ENCODE peak calls at places on chromosomes 7 and 10, in five cellular contexts. M, V, U, G and Y are unnamed samples.

GRCh38 chr10:50807851-50808776 is 68.4 kb downstream of the ASAH2B start:
- DNase-seq in M (no peak), V (no peak), U (no peak), G (peak; percentile 13), Y (no peak)

GRCh38 chr10:110399163-110400094 is 94.7 kb upstream of the SMNDC1 start:
- DNase-seq in M (no peak), V (no peak), U (no peak), G (no peak), Y (peak; percentile 87)

GRCh38 chr7:11212816-11213215 is 239.1 kb downstream of the PHF14 start:
- DNase-seq in M (no peak), V (no peak), U (no peak), G (no peak), Y (no peak)

GRCh38 chr10:95201736-95202135 is 7.7 kb downstream of the ACSM6 start:
- DNase-seq in M (no peak), V (no peak), U (no peak), G (no peak), Y (peak; percentile 49)

GRCh38 chr10:36494386-36494785 is 631.0 kb upstream of the ANKRD30A start:
- DNase-seq in M (no peak), V (no peak), U (no peak), G (no peak), Y (peak; percentile 48)

GRCh38 chr7:128940494-128941322 is 3.0 kb downstream of the IRF5 start:
- DNase-seq in M (no peak), V (peak; percentile 66), U (peak; percentile 30), G (no peak), Y (peak; percentile 41)

GRCh38 chr7:81036871-81037270 is 118.0 kb upstream of the SEMA3C start:
- DNase-seq in M (no peak), V (no peak), U (no peak), G (no peak), Y (no peak)

GRCh38 chr10:112607506-112607905 is 160.5 kb downstream of the VTI1A start:
- DNase-seq in M (no peak), V (no peak), U (no peak), G (no peak), Y (no peak)

GRCh38 chr7:7675686-7676085 is 35.1 kb downstream of the UMAD1 start:
- DNase-seq in M (no peak), V (no peak), U (no peak), G (no peak), Y (no peak)

GRCh38 chr7:51376420-51377092 is 59.9 kb upstream of the COBL start:
- DNase-seq in M (no peak), V (no peak), U (no peak), G (no peak), Y (no peak)

GRCh38 chr10:132698211-132698751 is 87.7 kb downstream of the NKX6-2 start:
- DNase-seq in M (no peak), V (peak; percentile 7), U (no peak), G (no peak), Y (no peak)

GRCh38 chr7:41967156-41967555 is 264.3 kb upstream of the INHBA start:
- DNase-seq in M (no peak), V (no peak), U (no peak), G (no peak), Y (no peak)

GRCh38 chr7:68020102-68020501 is 1023.5 kb downstream of the TYW1 start:
- DNase-seq in M (no peak), V (no peak), U (no peak), G (no peak), Y (no peak)

GRCh38 chr10:117945651-117946050 is 101.1 kb downstream of the RAB11FIP2 start:
- DNase-seq in M (no peak), V (no peak), U (no peak), G (no peak), Y (no peak)
- H3K27ac ChIP-seq in M (no peak overlapping the region), V (no peak overlapping the region), U (no peak overlapping the region), G (no peak overlapping the region), Y (no peak overlapping the region)

DNA sequence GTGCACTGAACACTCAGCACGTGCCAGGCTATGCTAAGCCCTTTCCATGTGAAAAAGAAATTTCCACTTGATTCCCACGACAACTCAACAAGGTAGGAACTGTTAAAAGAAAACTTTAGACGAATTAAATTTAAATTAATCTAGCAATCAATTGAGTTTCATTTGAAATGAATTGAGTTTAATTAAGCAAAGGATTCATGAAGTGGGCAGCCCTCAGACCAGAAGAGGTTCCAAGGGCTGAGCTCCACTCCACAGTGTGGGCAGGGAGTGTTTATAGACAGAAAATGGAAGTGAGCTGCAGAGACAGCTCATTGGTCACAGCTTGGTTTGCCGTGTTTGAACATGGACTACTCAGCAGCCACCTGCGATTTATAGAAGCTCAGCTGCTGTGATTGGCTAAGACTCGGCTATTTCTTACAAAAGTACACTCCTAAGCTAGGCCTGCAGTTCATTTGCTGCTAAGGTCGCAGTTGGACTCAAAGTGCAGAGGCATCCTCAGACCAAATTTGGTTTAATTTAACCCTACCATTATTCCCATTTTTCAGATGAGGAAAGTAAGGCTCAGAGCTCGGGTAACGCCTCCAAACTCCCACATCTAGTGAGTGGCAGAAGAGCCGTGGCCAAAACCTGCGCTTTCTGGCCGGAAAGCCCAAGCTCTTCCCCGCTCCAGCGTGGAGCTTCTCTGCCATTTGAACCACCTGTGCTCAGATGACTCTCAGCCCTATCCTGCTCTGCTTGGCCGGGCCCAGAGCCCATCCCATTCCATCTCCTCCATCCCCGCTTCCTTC is 24.9 kb downstream of the CALML3 start:
- DNase-seq in M (no peak), V (peak; percentile 3), U (peak; percentile 4), G (no peak), Y (no peak)
- H3K4me1 ChIP-seq in M (peaks cover 69% of the 10 kb centered on the region), V (peaks cover 36% of the 10 kb centered on the region), U (peaks cover 25% of the 10 kb centered on the region), G (peaks cover 7% of the 10 kb centered on the region), Y (peaks cover 79% of the 10 kb centered on the region)

GRCh38 chr7:142176901-142177300 is 65.4 kb downstream of the MGAM2 start:
- DNase-seq in M (no peak), V (no peak), U (no peak), G (no peak), Y (no peak)
- H3K4me3 ChIP-seq in M (no peak overlapping the region), V (no peak overlapping the region), U (no peak overlapping the region), G (no peak overlapping the region), Y (no peak overlapping the region)

DNA sequence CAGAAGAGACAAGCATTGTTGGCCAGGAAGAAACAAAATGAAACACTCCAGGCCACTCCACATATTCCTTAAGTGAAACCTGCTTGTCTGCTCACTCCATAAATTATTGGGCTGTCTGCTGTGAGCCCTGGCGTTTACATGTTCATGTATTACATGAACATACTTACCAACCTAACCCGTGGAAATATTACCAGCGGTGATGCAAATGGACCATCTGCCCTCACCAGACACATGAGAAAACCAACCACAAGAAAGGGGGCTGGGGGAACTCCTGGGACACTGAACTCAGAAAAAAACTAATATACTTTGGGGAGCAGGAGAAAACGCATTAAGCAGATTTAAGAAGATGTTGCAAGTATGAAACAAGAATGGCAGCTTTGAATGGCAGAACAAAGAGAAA is 731.2 kb upstream of the IGFBP3 start:
- DNase-seq in M (no peak), V (no peak), U (no peak), G (no peak), Y (no peak)
- H3K27ac ChIP-seq in M (no peak overlapping the region), V (no peak overlapping the region), U (no peak overlapping the region), G (no peak overlapping the region), Y (no peak overlapping the region)

DNA sequence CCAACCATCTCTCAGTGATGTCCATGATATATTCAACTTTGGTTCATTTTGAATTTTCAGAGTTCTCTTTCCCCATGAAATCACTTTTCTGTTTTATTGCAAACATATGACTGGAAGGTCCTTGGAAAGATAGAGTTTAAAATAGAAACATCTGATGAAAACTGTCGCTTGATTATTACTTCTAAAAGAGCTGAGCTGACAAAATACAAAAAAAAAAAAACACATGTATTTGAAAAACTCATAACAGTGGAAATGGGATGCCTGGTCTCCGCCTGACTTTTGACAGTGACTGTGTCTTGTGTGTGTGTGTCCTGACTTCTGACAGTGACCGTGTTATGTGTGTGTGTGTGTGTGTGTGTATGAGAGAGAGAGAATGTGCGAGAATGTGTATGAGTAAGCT is 488.1 kb downstream of the TNS3 start:
- DNase-seq in M (no peak), V (no peak), U (no peak), G (no peak), Y (no peak)
- H3K4me1 ChIP-seq in M (peaks cover 4% of the 10 kb centered on the region), V (peaks cover 2% of the 10 kb centered on the region), U (no peaks in the 10 kb centered on the region), G (no peaks in the 10 kb centered on the region), Y (no peaks in the 10 kb centered on the region)

GRCh38 chr10:122878799-122879338 is 512 bp downstream of the FAM24B start:
- DNase-seq in M (no peak), V (no peak), U (no peak), G (no peak), Y (no peak)

GRCh38 chr10:122879339-122880273 is at the start of gene FAM24B:
- DNase-seq in M (peak; percentile 88), V (peak; percentile 90), U (peak; percentile 62), G (peak; percentile 43), Y (peak; percentile 93)

GRCh38 chr10:122876493-122876855 is 2.9 kb downstream of the FAM24B start:
- DNase-seq in M (no peak), V (no peak), U (no peak), G (no peak), Y (no peak)

GRCh38 chr10:122877264-122877663 is 2.1 kb downstream of the FAM24B start:
- DNase-seq in M (no peak), V (no peak), U (no peak), G (no peak), Y (no peak)

DNA sequence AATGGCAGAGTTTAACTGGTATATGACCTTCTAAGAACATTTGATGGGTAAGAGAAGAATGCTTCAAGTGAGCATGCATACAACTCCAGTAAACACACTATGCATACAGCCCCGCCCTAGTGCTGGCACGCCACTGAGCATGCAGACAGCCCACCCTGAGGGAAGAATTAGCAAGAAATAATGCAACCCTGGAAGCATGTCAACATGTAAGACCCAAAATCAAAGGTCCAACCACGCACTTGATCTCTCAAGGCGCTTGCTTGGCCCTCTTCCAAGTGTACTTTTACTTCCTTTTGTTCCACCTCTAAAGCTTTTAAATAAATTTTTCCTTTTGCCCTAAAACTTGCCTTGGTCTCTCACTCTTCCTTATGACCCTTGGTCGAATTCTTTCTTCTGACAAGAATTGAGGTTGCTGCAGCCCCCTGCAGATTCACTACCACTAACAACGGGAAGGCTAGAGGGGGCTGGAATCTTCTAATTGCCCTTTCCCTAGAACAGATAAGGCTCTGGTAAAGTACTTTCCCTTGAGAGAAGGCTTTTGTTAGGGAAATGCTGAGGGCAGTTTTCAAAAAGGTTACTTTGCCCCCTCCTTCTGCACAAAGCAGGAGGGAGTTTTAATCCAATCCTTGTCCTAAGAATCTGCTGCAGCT is 3.4 kb downstream of the FAM24B start:
- DNase-seq in M (no peak), V (no peak), U (no peak), G (peak; percentile 68), Y (no peak)
- H3K4me3 ChIP-seq in M (no peak overlapping the region), V (no peak overlapping the region), U (no peak overlapping the region), G (peak overlapping the region; percentile 29), Y (no peak overlapping the region)

GRCh38 chr7:20438665-20439376 is 108.1 kb downstream of the ITGB8 start:
- DNase-seq in M (no peak), V (no peak), U (no peak), G (no peak), Y (no peak)

GRCh38 chr7:20439384-20439783 is 108.7 kb downstream of the ITGB8 start:
- DNase-seq in M (no peak), V (no peak), U (no peak), G (no peak), Y (no peak)

GRCh38 chr7:20439786-20440185 is 109.1 kb downstream of the ITGB8 start:
- DNase-seq in M (no peak), V (no peak), U (no peak), G (no peak), Y (no peak)

GRCh38 chr7:20440472-20441105 is 109.9 kb downstream of the ITGB8 start:
- DNase-seq in M (no peak), V (no peak), U (no peak), G (peak; percentile 61), Y (no peak)

GRCh38 chr7:20438248-20438647 is 107.5 kb downstream of the ITGB8 start:
- DNase-seq in M (no peak), V (no peak), U (no peak), G (no peak), Y (no peak)
- H3K27ac ChIP-seq in M (no peak overlapping the region), V (no peak overlapping the region), U (no peak overlapping the region), G (no peak overlapping the region), Y (no peak overlapping the region)